ENCODE peak calls at places on chromosome 9, in five cellular contexts. V is tibial artery; O is GM04503; G is stimulated activated CD4-positive, alpha-beta T cell treated with anti-CD3 and anti-CD28 coated beads, Interleukin-1b, Interleukin-23, amount 100 ng/mL, for 4 hours; C is occipital lobe. W is an unnamed sample.

GRCh38 chr9:137044502-137045177 is 1.3 kb downstream of the NPDC1 start:
- DNase-seq in O (no peak), G (no peak), C (no peak), V (no peak), W (no peak)

GRCh38 chr9:18347381-18348084 is 126.4 kb upstream of the ADAMTSL1 start:
- DNase-seq in O (no peak), V (no peak), G (no peak), C (no peak), W (no peak)

GRCh38 chr9:129464972-129465833 is 155.7 kb downstream of the C9orf50 start:
- DNase-seq in G (no peak), V (no peak), C (no peak), O (no peak), W (no peak)

GRCh38 chr9:104746798-104747197 is 685 bp upstream of the NIPSNAP3A start:
- DNase-seq in V (no peak), G (no peak), C (no peak), O (no peak), W (no peak)

GRCh38 chr9:95813923-95814322 is 61.6 kb upstream of the ERCC6L2 start:
- DNase-seq in C (no peak), G (no peak), O (no peak), V (no peak), W (no peak)

GRCh38 chr9:127503379-127503921 is 52.1 kb downstream of the LRSAM1 start:
- DNase-seq in C (no peak), O (no peak), V (no peak), G (no peak), W (no peak)

GRCh38 chr9:124583134-124583533 is 75.9 kb upstream of the NR5A1 start:
- DNase-seq in O (no peak), V (no peak), G (no peak), C (no peak), W (no peak)

GRCh38 chr9:7976167-7976755 is 176.7 kb upstream of the DMAC1 start:
- DNase-seq in C (no peak), V (no peak), G (peak), O (no peak), W (no peak)

GRCh38 chr9:74838351-74838750 is 49.4 kb downstream of the TRPM6 start:
- DNase-seq in O (no peak), C (no peak), G (no peak), V (no peak), W (no peak)

GRCh38 chr9:26261503-26262330 is 583.5 kb upstream of the TUSC1 start:
- DNase-seq in O (peak), V (no peak), G (no peak), C (no peak), W (no peak)

GRCh38 chr9:117715411-117715989 is 11.3 kb downstream of the TLR4 start:
- DNase-seq in C (no peak), V (no peak), O (no peak), G (no peak), W (no peak)

GRCh38 chr9:91421022-91421765 is 2.4 kb downstream of the NFIL3 start:
- DNase-seq in C (no peak), V (no peak), O (no peak), G (no peak), W (no peak)

GRCh38 chr9:130938652-130939404 is at the start of gene FIBCD1:
- DNase-seq in C (no peak), V (no peak), O (no peak), G (no peak), W (no peak)

GRCh38 chr9:4844031-4844430 is 51.3 kb downstream of the RCL1 start:
- DNase-seq in V (no peak), C (no peak), O (no peak), G (no peak), W (no peak)

GRCh38 chr9:124964056-124964455 is 23.2 kb upstream of the GOLGA1 start:
- DNase-seq in V (no peak), C (no peak), G (no peak), O (no peak), W (no peak)